ENCODE peak calls at places on chromosomes 5 and 9, in six cellular contexts. One of them, this sample, is unnamed.

GRCh38 chr9:33445389-33445881 is 2.0 kb downstream of the AQP3 start:
- DNase-seq in lower lobe of right lung: peak; percentile 81
- DNase-seq in astrocyte: no peak
- DNase-seq in activated CD8-positive, alpha-beta T cell treated with anti-CD3 and anti-CD28 coated beads for 36 hours: peak; percentile 39
- DNase-seq in HFF-Myc: no peak
- DNase-seq in body of pancreas: peak; percentile 71
- DNase-seq in this sample: no peak

GRCh38 chr5:171264842-171265241 is 44.2 kb upstream of the TLX3 start:
- DNase-seq in lower lobe of right lung: no peak
- DNase-seq in astrocyte: no peak
- DNase-seq in activated CD8-positive, alpha-beta T cell treated with anti-CD3 and anti-CD28 coated beads for 36 hours: no peak
- DNase-seq in HFF-Myc: no peak
- DNase-seq in body of pancreas: no peak
- DNase-seq in this sample: no peak

GRCh38 chr5:1245901-1246576 is 20.9 kb downstream of the SLC6A18 start:
- DNase-seq in lower lobe of right lung: no peak
- DNase-seq in astrocyte: no peak
- DNase-seq in activated CD8-positive, alpha-beta T cell treated with anti-CD3 and anti-CD28 coated beads for 36 hours: no peak
- DNase-seq in HFF-Myc: no peak
- DNase-seq in body of pancreas: no peak
- DNase-seq in this sample: no peak

GRCh38 chr5:55609413-55609812 is 74.6 kb upstream of the PLPP1 start:
- DNase-seq in lower lobe of right lung: no peak
- DNase-seq in astrocyte: no peak
- DNase-seq in activated CD8-positive, alpha-beta T cell treated with anti-CD3 and anti-CD28 coated beads for 36 hours: no peak
- DNase-seq in HFF-Myc: no peak
- DNase-seq in body of pancreas: no peak
- DNase-seq in this sample: no peak

GRCh38 chr9:125564641-125565040 is 142.4 kb downstream of the MAPKAP1 start:
- DNase-seq in lower lobe of right lung: no peak
- DNase-seq in astrocyte: peak; percentile 41
- DNase-seq in activated CD8-positive, alpha-beta T cell treated with anti-CD3 and anti-CD28 coated beads for 36 hours: no peak
- DNase-seq in HFF-Myc: no peak
- DNase-seq in body of pancreas: no peak
- DNase-seq in this sample: no peak

GRCh38 chr5:141669519-141669918 is 12.5 kb downstream of the ARAP3 start:
- DNase-seq in lower lobe of right lung: no peak
- DNase-seq in astrocyte: no peak
- DNase-seq in activated CD8-positive, alpha-beta T cell treated with anti-CD3 and anti-CD28 coated beads for 36 hours: no peak
- DNase-seq in HFF-Myc: no peak
- DNase-seq in body of pancreas: no peak
- DNase-seq in this sample: no peak

GRCh38 chr9:106203832-106204516 is 509.6 kb downstream of the TMEM38B start:
- DNase-seq in lower lobe of right lung: no peak
- DNase-seq in astrocyte: no peak
- DNase-seq in activated CD8-positive, alpha-beta T cell treated with anti-CD3 and anti-CD28 coated beads for 36 hours: no peak
- DNase-seq in HFF-Myc: no peak
- DNase-seq in body of pancreas: no peak
- DNase-seq in this sample: no peak

GRCh38 chr9:120916573-120916972 is 10.0 kb downstream of the TRAF1 start:
- DNase-seq in lower lobe of right lung: no peak
- DNase-seq in astrocyte: no peak
- DNase-seq in activated CD8-positive, alpha-beta T cell treated with anti-CD3 and anti-CD28 coated beads for 36 hours: no peak
- DNase-seq in HFF-Myc: no peak
- DNase-seq in body of pancreas: peak; percentile 43
- DNase-seq in this sample: peak; percentile 35

GRCh38 chr5:124649548-124650501 is 96.6 kb downstream of the ZNF608 start:
- DNase-seq in lower lobe of right lung: peak; percentile 90
- DNase-seq in astrocyte: peak; percentile 97
- DNase-seq in activated CD8-positive, alpha-beta T cell treated with anti-CD3 and anti-CD28 coated beads for 36 hours: peak; percentile 83
- DNase-seq in HFF-Myc: peak; percentile 95
- DNase-seq in body of pancreas: peak; percentile 37
- DNase-seq in this sample: peak; percentile 91

GRCh38 chr9:11349187-11349586 is 736.4 kb upstream of the PTPRD start:
- DNase-seq in lower lobe of right lung: no peak
- DNase-seq in astrocyte: no peak
- DNase-seq in activated CD8-positive, alpha-beta T cell treated with anti-CD3 and anti-CD28 coated beads for 36 hours: no peak
- DNase-seq in HFF-Myc: no peak
- DNase-seq in body of pancreas: no peak
- DNase-seq in this sample: no peak

GRCh38 chr5:63049935-63050334 is 471.3 kb downstream of the LRRC70 start:
- DNase-seq in lower lobe of right lung: no peak
- DNase-seq in astrocyte: no peak
- DNase-seq in activated CD8-positive, alpha-beta T cell treated with anti-CD3 and anti-CD28 coated beads for 36 hours: no peak
- DNase-seq in HFF-Myc: no peak
- DNase-seq in body of pancreas: no peak
- DNase-seq in this sample: no peak

GRCh38 chr5:10588109-10588775 is 24.4 kb downstream of the ANKRD33B start:
- DNase-seq in lower lobe of right lung: no peak
- DNase-seq in astrocyte: no peak
- DNase-seq in activated CD8-positive, alpha-beta T cell treated with anti-CD3 and anti-CD28 coated beads for 36 hours: no peak
- DNase-seq in HFF-Myc: no peak
- DNase-seq in body of pancreas: no peak
- DNase-seq in this sample: no peak

GRCh38 chr9:120513825-120514598 is 66.0 kb downstream of the CDK5RAP2 start:
- DNase-seq in lower lobe of right lung: no peak
- DNase-seq in astrocyte: no peak
- DNase-seq in activated CD8-positive, alpha-beta T cell treated with anti-CD3 and anti-CD28 coated beads for 36 hours: no peak
- DNase-seq in HFF-Myc: no peak
- DNase-seq in body of pancreas: no peak
- DNase-seq in this sample: no peak

GRCh38 chr5:71937906-71938698 is 169.2 kb upstream of the MAP1B start:
- DNase-seq in lower lobe of right lung: no peak
- DNase-seq in astrocyte: no peak
- DNase-seq in activated CD8-positive, alpha-beta T cell treated with anti-CD3 and anti-CD28 coated beads for 36 hours: no peak
- DNase-seq in HFF-Myc: no peak
- DNase-seq in body of pancreas: no peak
- DNase-seq in this sample: no peak

GRCh38 chr5:34591723-34592122 is 64.4 kb upstream of the RAI14 start:
- DNase-seq in lower lobe of right lung: no peak
- DNase-seq in astrocyte: no peak
- DNase-seq in activated CD8-positive, alpha-beta T cell treated with anti-CD3 and anti-CD28 coated beads for 36 hours: no peak
- DNase-seq in HFF-Myc: no peak
- DNase-seq in body of pancreas: no peak
- DNase-seq in this sample: no peak

GRCh38 chr9:97293207-97293721 is 14.2 kb upstream of the CCDC180 start:
- DNase-seq in lower lobe of right lung: no peak
- DNase-seq in astrocyte: peak; percentile 17
- DNase-seq in activated CD8-positive, alpha-beta T cell treated with anti-CD3 and anti-CD28 coated beads for 36 hours: no peak
- DNase-seq in HFF-Myc: peak; percentile 61
- DNase-seq in body of pancreas: no peak
- DNase-seq in this sample: peak; percentile 7

GRCh38 chr9:80952523-80952922 is 736.8 kb downstream of the TLE1 start:
- DNase-seq in lower lobe of right lung: no peak
- DNase-seq in astrocyte: no peak
- DNase-seq in activated CD8-positive, alpha-beta T cell treated with anti-CD3 and anti-CD28 coated beads for 36 hours: no peak
- DNase-seq in HFF-Myc: no peak
- DNase-seq in body of pancreas: no peak
- DNase-seq in this sample: no peak

GRCh38 chr9:125235805-125236534 is 5.2 kb downstream of the HSPA5 start:
- DNase-seq in lower lobe of right lung: no peak
- DNase-seq in astrocyte: no peak
- DNase-seq in activated CD8-positive, alpha-beta T cell treated with anti-CD3 and anti-CD28 coated beads for 36 hours: no peak
- DNase-seq in HFF-Myc: no peak
- DNase-seq in body of pancreas: no peak
- DNase-seq in this sample: no peak

DNA sequence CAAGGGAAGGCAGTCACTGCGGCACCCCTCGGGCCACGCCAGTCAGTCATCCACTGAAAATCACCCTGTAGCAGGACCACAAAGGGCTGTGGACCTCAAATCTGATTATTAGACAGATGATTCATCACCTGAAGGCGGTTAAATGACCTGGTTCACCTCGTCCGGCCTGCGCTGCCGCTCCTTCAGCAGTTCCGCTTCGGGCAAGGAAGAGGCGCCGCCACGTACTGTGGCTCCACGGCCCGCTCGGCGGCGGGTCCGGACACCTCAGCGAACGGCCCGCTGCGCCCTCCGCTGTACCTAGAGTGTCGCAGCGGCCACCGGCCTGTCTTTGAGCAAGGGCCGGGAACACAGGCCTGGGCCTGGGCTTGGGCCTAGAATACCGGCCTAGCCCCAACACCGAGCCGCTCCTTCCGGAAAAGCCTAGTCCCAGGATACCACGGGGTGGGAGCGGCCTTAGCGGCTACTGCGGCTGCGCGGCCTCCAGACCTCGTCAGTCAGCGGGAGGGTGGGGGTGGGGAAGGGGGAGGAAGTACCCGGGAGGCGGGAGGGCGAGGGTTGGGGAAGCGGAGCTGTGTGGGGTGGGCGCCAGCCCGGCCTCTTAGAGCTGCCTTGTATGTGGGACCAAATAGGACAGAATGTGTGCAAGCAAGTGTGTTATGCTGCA is at the start of gene KLHL9:
- DNase-seq in lower lobe of right lung: peak; percentile 96
- DNase-seq in astrocyte: peak; percentile 80
- DNase-seq in activated CD8-positive, alpha-beta T cell treated with anti-CD3 and anti-CD28 coated beads for 36 hours: peak; percentile 89
- DNase-seq in HFF-Myc: peak; percentile 66
- DNase-seq in body of pancreas: peak; percentile 93
- DNase-seq in this sample: peak; percentile 81
- TF ChIP-seq CTCF in lower lobe of right lung: no peak
- TF ChIP-seq CTCF in astrocyte: no peak
- TF ChIP-seq CTCF in activated CD8-positive, alpha-beta T cell treated with anti-CD3 and anti-CD28 coated beads for 36 hours: no peak
- TF ChIP-seq CTCF in HFF-Myc: no peak
- TF ChIP-seq CTCF in body of pancreas: no peak
- TF ChIP-seq CTCF in this sample: no peak

GRCh38 chr5:159099049-159099760 is 511 bp downstream of the EBF1 start:
- DNase-seq in lower lobe of right lung: peak; percentile 48
- DNase-seq in astrocyte: peak; percentile 57
- DNase-seq in activated CD8-positive, alpha-beta T cell treated with anti-CD3 and anti-CD28 coated beads for 36 hours: peak; percentile 62
- DNase-seq in HFF-Myc: no peak
- DNase-seq in body of pancreas: peak; percentile 20
- DNase-seq in this sample: peak; percentile 34

GRCh38 chr5:159100928-159101646 is 1.4 kb upstream of the EBF1 start:
- DNase-seq in lower lobe of right lung: no peak
- DNase-seq in astrocyte: no peak
- DNase-seq in activated CD8-positive, alpha-beta T cell treated with anti-CD3 and anti-CD28 coated beads for 36 hours: peak; percentile 7
- DNase-seq in HFF-Myc: no peak
- DNase-seq in body of pancreas: no peak
- DNase-seq in this sample: no peak

GRCh38 chr5:159101689-159102088 is 2.0 kb upstream of the EBF1 start:
- DNase-seq in lower lobe of right lung: no peak
- DNase-seq in astrocyte: no peak
- DNase-seq in activated CD8-positive, alpha-beta T cell treated with anti-CD3 and anti-CD28 coated beads for 36 hours: no peak
- DNase-seq in HFF-Myc: no peak
- DNase-seq in body of pancreas: no peak
- DNase-seq in this sample: no peak

GRCh38 chr5:159098285-159099048 is 1.2 kb downstream of the EBF1 start:
- DNase-seq in lower lobe of right lung: no peak
- DNase-seq in astrocyte: no peak
- DNase-seq in activated CD8-positive, alpha-beta T cell treated with anti-CD3 and anti-CD28 coated beads for 36 hours: no peak
- DNase-seq in HFF-Myc: no peak
- DNase-seq in body of pancreas: no peak
- DNase-seq in this sample: no peak

DNA sequence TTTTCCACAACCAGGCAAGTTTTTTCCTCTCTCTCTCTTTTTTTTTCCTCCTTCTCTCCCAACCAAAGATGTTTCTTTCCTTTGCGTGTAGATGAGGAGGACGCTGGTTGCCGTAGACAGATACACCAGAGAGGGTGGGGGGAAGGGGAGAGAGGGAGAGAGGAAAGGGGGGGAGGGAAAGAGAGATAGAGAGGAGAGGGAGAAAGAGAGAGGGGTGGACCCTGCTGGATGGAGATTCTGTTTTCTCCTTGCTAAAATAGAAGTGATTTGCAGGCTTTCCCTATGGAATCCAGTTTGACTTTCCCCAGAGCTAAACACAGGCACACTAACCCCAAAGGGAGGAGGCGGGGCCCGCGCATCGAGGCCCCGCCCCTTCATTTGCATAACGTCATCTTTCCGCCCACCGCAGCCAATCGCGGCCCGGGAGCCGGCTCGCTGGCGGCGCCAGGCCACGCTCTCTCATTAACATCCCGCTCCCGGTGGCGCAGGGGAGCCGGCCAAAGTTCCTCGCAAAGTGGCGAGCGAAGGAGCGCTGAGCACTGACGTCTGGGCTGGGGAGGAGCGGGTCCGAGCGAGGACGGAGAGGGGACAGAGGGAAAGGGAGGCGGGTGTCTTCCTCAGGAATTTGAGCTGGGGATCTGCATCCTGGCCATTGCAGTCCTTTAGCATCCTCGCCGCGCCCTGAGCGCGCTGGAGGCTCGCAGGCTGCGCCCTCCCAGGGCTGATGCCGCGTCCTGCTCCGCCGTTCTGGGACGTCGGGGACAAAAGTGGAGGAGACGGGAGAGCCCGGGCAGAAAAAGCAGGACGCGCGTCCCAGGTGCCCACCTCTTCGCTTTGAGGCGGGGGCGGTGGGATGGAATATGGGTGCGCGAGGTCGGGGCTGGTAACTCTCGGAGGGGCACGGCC is 559 bp upstream of the EBF1 start:
- DNase-seq in lower lobe of right lung: peak; percentile 85
- DNase-seq in astrocyte: peak; percentile 79
- DNase-seq in activated CD8-positive, alpha-beta T cell treated with anti-CD3 and anti-CD28 coated beads for 36 hours: peak; percentile 86
- DNase-seq in HFF-Myc: peak; percentile 62
- DNase-seq in body of pancreas: peak; percentile 79
- DNase-seq in this sample: peak; percentile 77
- TF ChIP-seq CTCF in lower lobe of right lung: no peak
- TF ChIP-seq CTCF in astrocyte: no peak
- TF ChIP-seq CTCF in activated CD8-positive, alpha-beta T cell treated with anti-CD3 and anti-CD28 coated beads for 36 hours: no peak
- TF ChIP-seq CTCF in HFF-Myc: no peak
- TF ChIP-seq CTCF in body of pancreas: no peak
- TF ChIP-seq CTCF in this sample: no peak

GRCh38 chr9:89978185-89978584 is 373.4 kb downstream of the GADD45G start:
- DNase-seq in lower lobe of right lung: no peak
- DNase-seq in astrocyte: no peak
- DNase-seq in activated CD8-positive, alpha-beta T cell treated with anti-CD3 and anti-CD28 coated beads for 36 hours: no peak
- DNase-seq in HFF-Myc: no peak
- DNase-seq in body of pancreas: peak; percentile 40
- DNase-seq in this sample: no peak
- TF ChIP-seq CTCF in lower lobe of right lung: peak; percentile 36
- TF ChIP-seq CTCF in astrocyte: peak; percentile 13
- TF ChIP-seq CTCF in activated CD8-positive, alpha-beta T cell treated with anti-CD3 and anti-CD28 coated beads for 36 hours: no peak
- TF ChIP-seq CTCF in HFF-Myc: peak; percentile 28
- TF ChIP-seq CTCF in body of pancreas: peak; percentile 72
- TF ChIP-seq CTCF in this sample: no peak

DNA sequence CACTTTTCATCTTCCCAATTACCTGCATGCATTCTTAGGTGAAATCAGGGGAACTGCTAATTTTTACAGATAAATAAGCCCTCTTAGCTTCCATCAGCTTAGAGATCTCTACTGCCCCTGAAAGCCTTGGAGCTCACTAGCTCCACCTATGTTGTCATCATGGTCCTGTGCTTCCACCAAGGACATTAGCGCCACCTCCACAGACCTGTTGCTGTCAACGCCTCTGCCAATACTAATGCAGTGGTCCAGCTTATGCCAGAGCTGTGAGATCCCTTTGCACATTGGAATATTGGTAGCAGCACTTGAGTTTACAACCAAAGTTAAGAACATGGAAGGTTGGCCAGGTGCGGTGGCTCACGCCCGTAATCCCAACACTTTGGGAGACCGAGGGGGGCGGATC is 7.7 kb upstream of the SHISAL2B start:
- DNase-seq in lower lobe of right lung: no peak
- DNase-seq in astrocyte: no peak
- DNase-seq in activated CD8-positive, alpha-beta T cell treated with anti-CD3 and anti-CD28 coated beads for 36 hours: no peak
- DNase-seq in HFF-Myc: no peak
- DNase-seq in body of pancreas: no peak
- DNase-seq in this sample: no peak
- TF ChIP-seq CTCF in lower lobe of right lung: no peak
- TF ChIP-seq CTCF in astrocyte: no peak
- TF ChIP-seq CTCF in activated CD8-positive, alpha-beta T cell treated with anti-CD3 and anti-CD28 coated beads for 36 hours: no peak
- TF ChIP-seq CTCF in HFF-Myc: no peak
- TF ChIP-seq CTCF in body of pancreas: no peak
- TF ChIP-seq CTCF in this sample: no peak